ENCODE peak calls at places on chromosomes 5 and 9, in five cellular contexts. X is SK-N-SH, S is GM23338, N is body of pancreas, Y is transverse colon. I is an unnamed sample. For H3K4me1, the result is how much of the 10 kb centered on the place peaks cover.

GRCh38 chr9:99999797-100000196 is 93.3 kb downstream of the STX17 start:
- DNase-seq in X (no peak), S (no peak), N (no peak), Y (no peak), I (no peak)

GRCh38 chr5:82164109-82164956 is 113.8 kb downstream of the RPS23 start:
- DNase-seq in X (no peak), S (no peak), N (no peak), Y (no peak), I (no peak)

GRCh38 chr5:133373121-133373870 is 239.0 kb downstream of the FSTL4 start:
- DNase-seq in X (no peak), S (no peak), N (no peak), Y (no peak), I (no peak)

GRCh38 chr5:113572716-113573115 is 59.2 kb downstream of the YTHDC2 start:
- DNase-seq in X (no peak), S (no peak), N (no peak), Y (no peak), I (no peak)

GRCh38 chr9:132507670-132508469 is 74.5 kb upstream of the BARHL1 start:
- DNase-seq in X (peak), S (peak), N (peak), Y (peak), I (peak)

GRCh38 chr5:101163088-101163487 is 260.0 kb upstream of the ST8SIA4 start:
- DNase-seq in X (no peak), S (no peak), N (no peak), Y (no peak), I (no peak)

GRCh38 chr5:173771058-173771742 is 116.9 kb upstream of the CPEB4 start:
- DNase-seq in X (no peak), S (peak), N (no peak), Y (no peak), I (peak)

GRCh38 chr5:84383816-84384603 is 670 bp downstream of the EDIL3 start:
- DNase-seq in X (peak), S (peak), N (no peak), Y (peak), I (peak)

GRCh38 chr9:20117985-20118384 is 329.1 kb upstream of the SLC24A2 start:
- DNase-seq in X (no peak), S (no peak), N (no peak), Y (no peak), I (no peak)

GRCh38 chr9:113361304-113362018 is 12.1 kb downstream of the BSPRY start:
- DNase-seq in X (no peak), S (no peak), N (no peak), Y (no peak), I (no peak)

GRCh38 chr5:135206862-135207261 is 172.8 kb upstream of the PITX1 start:
- DNase-seq in X (no peak), S (no peak), N (no peak), Y (no peak), I (peak)

GRCh38 chr5:159915913-159916840 is at the start of gene ADRA1B:
- DNase-seq in X (peak), S (peak), N (peak), Y (peak), I (peak)

GRCh38 chr5:79686799-79687198 is 2.8 kb upstream of the CMYA5 start:
- DNase-seq in X (no peak), S (no peak), N (no peak), Y (no peak), I (no peak)

GRCh38 chr9:91192785-91193657 is 168.7 kb downstream of the AUH start:
- DNase-seq in X (peak), S (peak), N (peak), Y (peak), I (peak)

GRCh38 chr5:53246042-53246836 is 136.7 kb upstream of the MOCS2 start:
- DNase-seq in X (no peak), S (no peak), N (no peak), Y (no peak), I (no peak)

GRCh38 chr5:159163027-159163699 is 46.2 kb downstream of the RNF145 start:
- DNase-seq in X (no peak), S (no peak), N (no peak), Y (no peak), I (no peak)

GRCh38 chr9:119004618-119004990 is 364.6 kb downstream of the BRINP1 start:
- DNase-seq in X (no peak), S (no peak), N (peak), Y (peak), I (no peak)

GRCh38 chr5:139808481-139809330 is 13.1 kb downstream of the PSD2 start:
- DNase-seq in X (no peak), S (peak), N (no peak), Y (no peak), I (peak)

GRCh38 chr5:92401492-92401891 is 1018.4 kb upstream of the ARRDC3 start:
- DNase-seq in X (no peak), S (peak), N (no peak), Y (no peak), I (peak)

GRCh38 chr5:160656961-160657570 is 194.9 kb downstream of the ATP10B start:
- DNase-seq in X (no peak), S (no peak), N (peak), Y (peak), I (no peak)

GRCh38 chr5:137609122-137609521 is 110.0 kb upstream of the SPOCK1 start:
- DNase-seq in X (no peak), S (no peak), N (no peak), Y (no peak), I (no peak)

GRCh38 chr9:137370865-137371520 is 52.0 kb downstream of the EXD3 start:
- DNase-seq in X (no peak), S (peak), N (peak), Y (no peak), I (peak)

GRCh38 chr9:110835859-110836271 is 167.3 kb downstream of the MUSK start:
- DNase-seq in X (no peak), S (peak), N (no peak), Y (no peak), I (no peak)

GRCh38 chr9:97419315-97419867 is 7.5 kb downstream of the TDRD7 start:
- DNase-seq in X (no peak), S (no peak), N (no peak), Y (no peak), I (no peak)

GRCh38 chr5:14744296-14745187 is 80.0 kb downstream of the OTULIN start:
- DNase-seq in X (no peak), S (no peak), N (no peak), Y (no peak), I (no peak)

GRCh38 chr9:132341177-132341840 is 13.5 kb downstream of the SETX start:
- DNase-seq in X (no peak), S (no peak), N (no peak), Y (no peak), I (no peak)

GRCh38 chr5:77258652-77259051 is 48.2 kb downstream of the PDE8B start:
- DNase-seq in X (no peak), S (peak), N (no peak), Y (no peak), I (no peak)

GRCh38 chr5:107558951-107559350 is 111.8 kb downstream of the EFNA5 start:
- DNase-seq in X (peak), S (peak), N (no peak), Y (no peak), I (peak)

GRCh38 chr5:88143693-88144218 is 124.9 kb downstream of the TMEM161B start:
- DNase-seq in X (no peak), S (peak), N (no peak), Y (no peak), I (no peak)

GRCh38 chr5:88142801-88143692 is 125.6 kb downstream of the TMEM161B start:
- DNase-seq in X (no peak), S (peak), N (no peak), Y (peak), I (peak)

GRCh38 chr5:88145205-88145602 is 123.4 kb downstream of the TMEM161B start:
- DNase-seq in X (no peak), S (peak), N (no peak), Y (no peak), I (no peak)

GRCh38 chr5:88145603-88146467 is 122.8 kb downstream of the TMEM161B start:
- DNase-seq in X (peak), S (peak), N (no peak), Y (no peak), I (peak)

GRCh38 chr5:88144219-88145040 is 124.2 kb downstream of the TMEM161B start:
- DNase-seq in X (peak), S (peak), N (no peak), Y (no peak), I (peak)
- TF ChIP-seq CTCF in X (no peak), S (no peak), N (no peak), Y (no peak), I (no peak)

GRCh38 chr9:79616013-79616412 is 44.2 kb downstream of the TLE4 start:
- DNase-seq in X (no peak), S (no peak), N (no peak), Y (no peak), I (no peak)

GRCh38 chr9:79610019-79610760 is 38.4 kb downstream of the TLE4 start:
- DNase-seq in X (peak), S (no peak), N (no peak), Y (no peak), I (no peak)

GRCh38 chr9:79615038-79615437 is 43.3 kb downstream of the TLE4 start:
- DNase-seq in X (peak), S (no peak), N (no peak), Y (no peak), I (no peak)

GRCh38 chr9:79611091-79611614 is 39.4 kb downstream of the TLE4 start:
- DNase-seq in X (no peak), S (peak), N (peak), Y (no peak), I (no peak)

DNA sequence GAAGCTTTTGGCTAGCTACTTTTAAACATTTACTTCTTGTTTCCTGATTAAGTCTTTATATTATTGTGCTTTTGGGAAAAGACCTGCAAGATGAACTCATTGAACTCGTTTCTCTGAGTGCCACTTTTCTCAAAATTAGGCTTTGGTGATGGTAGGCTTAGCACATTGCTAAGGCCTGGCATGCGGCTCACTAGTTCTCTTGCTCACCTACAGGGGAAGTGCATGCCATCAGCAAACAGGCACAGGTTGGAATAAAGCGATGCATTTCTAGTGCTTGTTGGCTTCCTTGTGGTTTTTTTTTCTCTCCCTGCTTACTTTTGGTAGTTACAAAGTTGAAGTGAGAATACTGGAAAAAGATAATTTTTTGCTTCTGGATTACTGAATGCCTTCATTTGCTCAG is 41.4 kb downstream of the TLE4 start:
- DNase-seq in X (no peak), S (peak), N (no peak), Y (no peak), I (no peak)
- H3K4me1 ChIP-seq in X (half or more), S (half or more), N (under half), Y (under half), I (under half)

DNA sequence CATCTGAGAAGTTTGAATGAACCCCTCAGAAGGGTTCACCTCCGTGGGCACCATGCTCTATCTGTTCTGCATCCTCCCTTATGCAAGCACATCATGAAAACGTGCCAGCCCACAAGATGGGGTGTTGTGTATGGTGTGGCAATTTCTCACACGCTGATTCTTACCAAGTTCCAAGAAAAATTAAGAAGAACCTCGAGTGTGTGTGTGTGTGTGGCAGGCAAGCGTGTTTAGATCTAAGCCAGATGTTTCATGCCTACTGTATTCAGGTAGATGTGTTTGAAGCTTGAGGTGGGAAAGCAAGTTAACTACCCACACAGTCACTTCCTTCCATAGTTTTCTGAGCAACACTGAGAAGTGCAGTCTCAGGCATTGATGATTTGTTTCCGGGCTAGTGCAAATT is 77.7 kb upstream of the GNA14 start:
- DNase-seq in X (no peak), S (no peak), N (no peak), Y (no peak), I (no peak)
- H3K27ac ChIP-seq in X (no peak), S (no peak), N (no peak), Y (no peak), I (no peak)

GRCh38 chr5:61674403-61674802 is 342.3 kb downstream of the ZSWIM6 start:
- DNase-seq in X (no peak), S (no peak), N (no peak), Y (peak), I (no peak)

GRCh38 chr5:61677220-61677619 is 345.2 kb downstream of the ZSWIM6 start:
- DNase-seq in X (no peak), S (no peak), N (no peak), Y (no peak), I (no peak)

GRCh38 chr5:61673007-61673735 is 341.1 kb downstream of the ZSWIM6 start:
- DNase-seq in X (no peak), S (no peak), N (peak), Y (peak), I (no peak)

GRCh38 chr5:61678966-61679365 is 346.9 kb downstream of the ZSWIM6 start:
- DNase-seq in X (no peak), S (peak), N (no peak), Y (peak), I (peak)

DNA sequence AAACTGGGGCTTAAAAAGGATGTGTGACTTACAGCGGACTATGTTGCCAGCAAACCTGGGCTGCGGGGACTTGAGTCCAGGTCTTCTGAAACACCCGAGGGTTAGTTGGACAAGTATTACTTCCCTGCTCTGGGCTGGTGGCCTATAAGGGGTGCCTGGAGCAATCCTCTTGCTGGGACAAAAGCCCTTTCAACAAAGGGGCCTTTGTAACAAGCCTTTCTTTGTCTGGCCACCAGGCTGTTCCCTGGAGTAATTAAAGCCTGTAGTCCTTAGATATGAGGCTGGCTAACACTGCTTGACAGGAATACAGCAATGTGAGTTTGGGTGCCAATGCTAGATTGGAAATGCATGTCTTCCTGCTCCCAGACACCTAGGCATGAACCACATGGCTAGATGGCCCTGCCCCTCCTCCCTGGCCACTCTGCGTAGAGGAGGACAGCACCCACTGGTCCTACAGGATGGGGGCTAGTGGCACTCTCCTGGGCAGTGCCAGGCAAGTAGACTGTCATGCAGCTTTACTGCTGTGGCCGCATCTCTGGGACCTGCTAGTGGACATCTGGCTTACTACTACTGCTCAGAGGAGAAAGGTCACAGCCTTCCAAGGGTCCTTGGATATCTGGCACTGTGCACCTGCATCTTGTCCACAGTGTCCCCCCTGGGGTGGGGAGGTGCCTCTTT is 343.1 kb downstream of the ZSWIM6 start:
- DNase-seq in X (no peak), S (peak), N (peak), Y (peak), I (peak)
- TF ChIP-seq CTCF in X (no peak), S (peak), N (no peak), Y (peak), I (peak)

GRCh38 chr9:108259917-108260675 is 595.7 kb downstream of the ACTL7B start:
- DNase-seq in X (no peak), S (no peak), N (no peak), Y (no peak), I (no peak)

GRCh38 chr9:108257387-108257786 is 598.4 kb downstream of the ACTL7B start:
- DNase-seq in X (no peak), S (no peak), N (no peak), Y (no peak), I (no peak)

GRCh38 chr9:108258640-108259039 is 597.1 kb downstream of the ACTL7B start:
- DNase-seq in X (no peak), S (no peak), N (no peak), Y (no peak), I (no peak)

GRCh38 chr9:108262836-108263235 is 593.0 kb downstream of the ACTL7B start:
- DNase-seq in X (no peak), S (no peak), N (no peak), Y (no peak), I (no peak)
- H3K4me1 ChIP-seq in X (under half), S (under half), N (under half), Y (under half), I (under half)

DNA sequence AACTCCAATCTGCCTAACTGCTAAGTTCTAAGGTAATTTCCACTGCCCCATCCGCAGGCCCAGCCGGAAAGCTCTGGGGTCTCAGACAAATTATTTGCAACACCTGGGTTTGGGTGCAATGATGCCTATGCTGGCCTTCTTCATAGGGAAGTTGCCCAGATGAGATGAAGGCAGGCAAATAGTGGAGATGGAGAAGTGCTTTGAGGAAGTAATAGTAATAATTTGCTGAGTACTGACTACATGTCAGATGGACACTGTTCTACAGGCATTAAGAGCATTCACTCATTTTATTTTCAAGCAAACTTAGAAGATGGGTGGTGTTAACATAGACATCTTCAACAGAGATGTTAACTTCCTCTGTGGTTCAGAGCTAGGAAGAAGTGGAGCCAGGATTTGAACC is 3.8 kb downstream of the PCDH12 start:
- DNase-seq in X (no peak), S (no peak), N (no peak), Y (no peak), I (no peak)
- H3K27ac ChIP-seq in X (no peak), S (no peak), N (no peak), Y (no peak), I (no peak)

DNA sequence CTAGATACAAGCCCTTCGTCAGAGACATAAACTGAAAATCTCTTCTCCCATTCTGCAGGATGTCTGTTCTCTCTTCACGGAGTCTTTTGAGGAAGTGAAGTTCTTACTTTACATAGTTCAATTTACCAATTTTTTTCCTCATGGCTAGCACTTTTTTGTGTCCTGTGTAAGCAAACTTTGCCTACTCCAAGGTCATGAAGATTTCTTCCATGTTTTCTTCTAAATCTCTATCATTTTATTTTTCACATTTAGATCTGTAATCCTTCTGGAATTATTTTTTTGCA is 28.6 kb upstream of the PDCD1LG2 start:
- DNase-seq in X (no peak), S (no peak), N (no peak), Y (no peak), I (no peak)
- TF ChIP-seq CTCF in X (no peak), S (no peak), N (no peak), Y (no peak), I (no peak)